ENCODE peak calls at places on chromosomes 1 and 21, in ten cellular contexts. W is amniotic stem cell; P is MM.1S; F is PC-9; J is stimulated activated CD4-positive, alpha-beta T cell treated with anti-CD3 and anti-CD28 coated beads, Interleukin-15, amount 100 ng/mL, for 24 hours; V is HCEC 1CT; O is CD4-positive, alpha-beta T cell; H is mammary epithelial cell; X is SHP77 treated with DMSO at 0.1 percent for 48 hours; Q is central memory CD4-positive, alpha-beta T cell. L is an unnamed sample.

GRCh38 chr1:162091681-162092524 is 22.4 kb downstream of the NOS1AP start:
- DNase-seq in O (no peak), W (no peak), V (no peak), H (no peak), P (no peak), J (no peak), F (peak), X (no peak), Q (no peak), L (no peak)

GRCh38 chr1:204503122-204503912 is 8.7 kb upstream of the PIK3C2B start:
- DNase-seq in J (no peak), O (no peak), W (peak), V (peak), H (peak), F (peak), Q (peak), P (peak), X (peak), L (peak)

GRCh38 chr1:99173282-99173681 is 91.0 kb upstream of the PLPPR4 start:
- DNase-seq in Q (no peak), F (no peak), P (no peak), O (no peak), V (no peak), J (no peak), H (no peak), X (no peak), W (peak), L (no peak)

GRCh38 chr1:114468710-114469468 is 42.1 kb downstream of the TRIM33 start:
- DNase-seq in Q (no peak), W (no peak), O (no peak), V (peak), F (no peak), X (no peak), P (no peak), J (no peak), H (peak), L (peak)

GRCh38 chr1:86747304-86747703 is 42.9 kb downstream of the SH3GLB1 start:
- DNase-seq in F (no peak), J (no peak), H (no peak), P (no peak), X (no peak), O (no peak), V (no peak), Q (no peak), W (no peak), L (no peak)

GRCh38 chr21:43923391-43923790 is 58.4 kb downstream of the AGPAT3 start:
- DNase-seq in F (no peak), J (no peak), V (peak), X (no peak), Q (no peak), H (no peak), W (no peak), P (no peak), O (no peak), L (no peak)

GRCh38 chr1:202129453-202130274 is 6.9 kb downstream of the GPR37L1 start:
- DNase-seq in O (no peak), Q (no peak), X (no peak), P (no peak), J (no peak), H (no peak), F (no peak), V (no peak), W (no peak), L (no peak)

GRCh38 chr1:109299087-109299983 is 7.5 kb downstream of the MYBPHL start:
- DNase-seq in H (peak), Q (no peak), X (no peak), P (no peak), F (peak), W (peak), O (no peak), J (no peak), V (peak), L (no peak)

GRCh38 chr1:78370356-78370755 is 120.4 kb upstream of the PTGFR start:
- DNase-seq in F (no peak), P (peak), X (no peak), V (peak), J (no peak), O (no peak), H (peak), W (peak), Q (no peak), L (peak)

GRCh38 chr1:3130268-3130667 is 61.3 kb downstream of the PRDM16 start:
- DNase-seq in V (no peak), Q (no peak), H (no peak), P (no peak), F (no peak), J (no peak), W (no peak), O (no peak), X (no peak), L (no peak)

GRCh38 chr1:119774746-119775495 is 6.2 kb upstream of the HMGCS2 start:
- DNase-seq in O (no peak), W (no peak), X (no peak), J (no peak), F (no peak), H (no peak), Q (no peak), P (no peak), V (no peak), L (no peak)

GRCh38 chr1:115189814-115190541 is 100.7 kb upstream of the TSPAN2 start:
- DNase-seq in W (peak), X (no peak), J (no peak), Q (no peak), O (no peak), P (no peak), F (peak), V (peak), H (peak), L (no peak)

GRCh38 chr1:150420560-150421265 is 56.8 kb downstream of the RPRD2 start:
- DNase-seq in V (no peak), O (no peak), X (no peak), J (no peak), W (no peak), F (no peak), H (no peak), Q (no peak), P (no peak), L (no peak)

GRCh38 chr1:219988818-219989217 is 57.5 kb downstream of the EPRS1 start:
- DNase-seq in H (no peak), X (no peak), W (no peak), F (no peak), Q (no peak), P (no peak), V (no peak), O (no peak), J (no peak), L (no peak)

GRCh38 chr1:31505884-31506497 is 70.3 kb upstream of the TINAGL1 start:
- DNase-seq in Q (no peak), H (peak), W (no peak), P (peak), X (no peak), O (no peak), F (no peak), V (peak), J (peak), L (peak)

GRCh38 chr1:161096015-161096414 is 2.1 kb upstream of the KLHDC9 start:
- DNase-seq in Q (no peak), H (no peak), P (no peak), V (no peak), J (no peak), X (no peak), O (no peak), W (no peak), F (no peak), L (peak)

GRCh38 chr1:117572546-117572945 is 33.3 kb upstream of the TENT5C start:
- DNase-seq in F (no peak), W (no peak), O (no peak), Q (peak), X (no peak), V (no peak), J (peak), P (no peak), H (no peak), L (no peak)

GRCh38 chr1:34831721-34832246 is 27.8 kb downstream of the SMIM12 start:
- DNase-seq in F (no peak), H (no peak), X (peak), J (no peak), V (no peak), P (no peak), W (no peak), O (no peak), Q (no peak), L (no peak)

GRCh38 chr1:59427155-59427554 is 130.3 kb downstream of the FGGY start:
- DNase-seq in H (peak), F (peak), P (no peak), X (peak), V (no peak), W (no peak), J (no peak), O (no peak), Q (no peak), L (no peak)

GRCh38 chr1:2414297-2414958 is 2.1 kb upstream of the PEX10 start:
- DNase-seq in W (peak), F (peak), H (no peak), O (peak), J (peak), X (peak), V (peak), P (peak), Q (peak), L (peak)

GRCh38 chr1:12447301-12447700 is 170.7 kb downstream of the DHRS3 start:
- DNase-seq in W (no peak), V (peak), H (no peak), P (no peak), F (no peak), X (no peak), O (no peak), Q (no peak), J (no peak), L (no peak)

GRCh38 chr1:171141336-171142051 is 43.6 kb upstream of the FMO2 start:
- DNase-seq in H (no peak), X (no peak), V (peak), P (no peak), J (no peak), W (peak), O (no peak), F (no peak), Q (no peak), L (no peak)

GRCh38 chr21:35102488-35103407 is 53.6 kb upstream of the RUNX1 start:
- DNase-seq in J (peak), P (no peak), F (no peak), O (peak), V (no peak), Q (peak), H (peak), X (no peak), W (no peak), L (peak)

GRCh38 chr1:84298688-84299535 is 2.6 kb upstream of the SAMD13 start:
- DNase-seq in V (peak), F (no peak), Q (no peak), J (peak), W (no peak), P (no peak), O (no peak), X (peak), H (peak), L (peak)

GRCh38 chr1:147247656-147248238 is 5.3 kb downstream of the CHD1L start:
- DNase-seq in H (no peak), F (no peak), W (no peak), J (no peak), Q (no peak), P (no peak), V (no peak), X (no peak), O (no peak), L (no peak)

L was measured in GM12865.